ENCODE peak calls at places on chromosomes 6 and 20, in seven cellular contexts. Q, X, W, U, Y, J and P are unnamed samples.

GRCh38 chr20:35226775-35227681 is 538 bp downstream of the MMP24 start:
- DNase-seq in J (peak), U (peak), Y (peak), W (peak), Q (no peak), X (no peak), P (no peak)

GRCh38 chr20:8722277-8722928 is 346.5 kb upstream of the PLCB4 start:
- DNase-seq in U (peak), J (peak), Q (peak), Y (no peak), X (peak), W (peak), P (peak)

GRCh38 chr6:149897015-149897697 is 757 bp downstream of the RAET1E start:
- DNase-seq in Y (no peak), X (no peak), U (no peak), Q (peak), W (no peak), J (no peak), P (no peak)

GRCh38 chr6:3549314-3549940 is 92.6 kb upstream of the SLC22A23 start:
- DNase-seq in Y (peak), U (no peak), J (no peak), Q (no peak), X (no peak), W (no peak), P (no peak)

GRCh38 chr20:61281286-61281795 is 29.3 kb downstream of the CDH4 start:
- DNase-seq in X (no peak), Q (no peak), J (no peak), U (no peak), W (no peak), Y (no peak), P (no peak)

GRCh38 chr6:118882314-118882905 is 11.5 kb upstream of the ASF1A start:
- DNase-seq in Y (no peak), J (no peak), X (no peak), U (no peak), Q (no peak), W (no peak), P (no peak)

GRCh38 chr6:71043902-71044301 is 87.0 kb upstream of the B3GAT2 start:
- DNase-seq in W (no peak), J (no peak), U (no peak), Y (no peak), Q (no peak), X (no peak), P (no peak)

GRCh38 chr6:157196391-157196790 is 126.9 kb downstream of the TMEM242 start:
- DNase-seq in Y (no peak), U (no peak), X (no peak), Q (no peak), W (no peak), J (no peak), P (no peak)

GRCh38 chr6:53796451-53796780 is 1.6 kb downstream of the LRRC1 start:
- DNase-seq in X (no peak), Y (no peak), U (peak), Q (no peak), J (no peak), W (no peak), P (no peak)

GRCh38 chr6:722608-723007 is 29.7 kb upstream of the EXOC2 start:
- DNase-seq in X (no peak), Y (no peak), Q (no peak), U (no peak), W (no peak), J (no peak), P (no peak)

GRCh38 chr6:144497650-144498049 is 212.5 kb downstream of the UTRN start:
- DNase-seq in J (no peak), U (no peak), W (no peak), Y (no peak), X (no peak), Q (no peak), P (no peak)

GRCh38 chr20:5085380-5085779 is 34.4 kb downstream of the PCNA start:
- DNase-seq in Q (no peak), U (no peak), W (no peak), Y (no peak), X (no peak), J (no peak), P (no peak)

GRCh38 chr20:46317685-46318177 is 9.4 kb upstream of the CDH22 start:
- DNase-seq in Y (no peak), W (no peak), Q (no peak), U (no peak), J (no peak), X (no peak), P (no peak)

GRCh38 chr20:38043512-38044300 is 10.2 kb downstream of the RPRD1B start:
- DNase-seq in Y (no peak), Q (no peak), U (no peak), W (no peak), J (no peak), X (no peak), P (peak)

GRCh38 chr6:106324726-106325335 is 729 bp downstream of the ATG5 start:
- DNase-seq in Y (no peak), J (no peak), X (no peak), Q (no peak), W (no peak), U (no peak), P (no peak)

GRCh38 chr6:97195117-97195516 is 87.9 kb downstream of the MMS22L start:
- DNase-seq in W (no peak), Y (no peak), U (no peak), J (no peak), Q (no peak), X (no peak), P (no peak)

GRCh38 chr6:15148356-15149058 is 97.4 kb upstream of the JARID2 start:
- DNase-seq in Y (no peak), X (no peak), U (peak), W (no peak), Q (no peak), J (no peak), P (no peak)

GRCh38 chr6:116027821-116028220 is 32.9 kb downstream of the FRK start:
- DNase-seq in U (no peak), W (no peak), X (no peak), J (no peak), Q (no peak), Y (no peak), P (no peak)

GRCh38 chr20:50729925-50730764 is 1.2 kb upstream of the PARD6B start:
- DNase-seq in U (peak), W (peak), X (no peak), J (no peak), Y (no peak), Q (no peak), P (no peak)

GRCh38 chr6:29751480-29751879 is 28.2 kb downstream of the HLA-F start:
- DNase-seq in Y (no peak), Q (no peak), W (no peak), U (no peak), X (no peak), J (no peak), P (no peak)

GRCh38 chr6:103236923-103237322 is 1622.8 kb downstream of the HACE1 start:
- DNase-seq in Q (no peak), W (no peak), U (no peak), X (no peak), Y (no peak), J (no peak), P (no peak)

GRCh38 chr20:19932170-19932667 is 84.9 kb upstream of the NAA20 start:
- DNase-seq in X (no peak), J (no peak), U (no peak), Y (no peak), W (peak), Q (no peak), P (no peak)

GRCh38 chr20:42074944-42075343 is 456.8 kb upstream of the CHD6 start:
- DNase-seq in Y (no peak), X (no peak), Q (no peak), J (no peak), W (no peak), U (no peak), P (no peak)

GRCh38 chr20:434221-434620 is 26.1 kb downstream of the RBCK1 start:
- DNase-seq in W (no peak), J (no peak), Q (no peak), U (no peak), X (no peak), Y (no peak), P (no peak)

GRCh38 chr6:88983532-88983931 is 20.1 kb upstream of the RNGTT start:
- DNase-seq in Q (peak), X (no peak), U (no peak), J (peak), Y (peak), W (peak), P (no peak)

GRCh38 chr6:88985901-88986300 is 22.5 kb upstream of the RNGTT start:
- DNase-seq in Q (no peak), W (no peak), Y (no peak), J (no peak), U (peak), X (no peak), P (no peak)

GRCh38 chr6:88984152-88984551 is 20.7 kb upstream of the RNGTT start:
- DNase-seq in J (no peak), W (no peak), Y (no peak), Q (no peak), U (no peak), X (no peak), P (no peak)

GRCh38 chr6:88987922-88988321 is 24.5 kb upstream of the RNGTT start:
- DNase-seq in J (no peak), Q (no peak), Y (no peak), W (no peak), X (no peak), U (no peak), P (no peak)

GRCh38 chr6:88982720-88983119 is 19.3 kb upstream of the RNGTT start:
- DNase-seq in Y (no peak), W (peak), Q (peak), X (peak), J (peak), U (peak), P (peak)
- TF ChIP-seq SIN3A in Y (no peak), W (no peak), Q (no peak), X (no peak), J (no peak), U (no peak), P (no peak)

GRCh38 chr20:62664316-62664971 is 22.1 kb downstream of the SLCO4A1 start:
- DNase-seq in W (no peak), J (no peak), X (no peak), Y (no peak), Q (no peak), U (no peak), P (no peak)
- TF ChIP-seq POLR2AphosphoS5 in W (no peak), J (no peak), X (no peak), Y (no peak), Q (no peak), U (no peak), P (no peak)

GRCh38 chr6:38847497-38847896 is 132.4 kb downstream of the DNAH8 start:
- DNase-seq in W (no peak), Q (no peak), U (no peak), X (no peak), Y (no peak), J (no peak), P (no peak)

GRCh38 chr6:38846361-38846760 is 131.2 kb downstream of the DNAH8 start:
- DNase-seq in U (peak), J (no peak), Y (no peak), W (no peak), Q (no peak), X (no peak), P (no peak)

GRCh38 chr6:38845931-38846330 is 130.8 kb downstream of the DNAH8 start:
- DNase-seq in Q (no peak), U (no peak), Y (no peak), W (no peak), X (no peak), J (no peak), P (no peak)

GRCh38 chr6:38848760-38849159 is 133.6 kb downstream of the DNAH8 start:
- DNase-seq in Y (no peak), U (no peak), X (no peak), Q (no peak), J (no peak), W (no peak), P (no peak)

DNA sequence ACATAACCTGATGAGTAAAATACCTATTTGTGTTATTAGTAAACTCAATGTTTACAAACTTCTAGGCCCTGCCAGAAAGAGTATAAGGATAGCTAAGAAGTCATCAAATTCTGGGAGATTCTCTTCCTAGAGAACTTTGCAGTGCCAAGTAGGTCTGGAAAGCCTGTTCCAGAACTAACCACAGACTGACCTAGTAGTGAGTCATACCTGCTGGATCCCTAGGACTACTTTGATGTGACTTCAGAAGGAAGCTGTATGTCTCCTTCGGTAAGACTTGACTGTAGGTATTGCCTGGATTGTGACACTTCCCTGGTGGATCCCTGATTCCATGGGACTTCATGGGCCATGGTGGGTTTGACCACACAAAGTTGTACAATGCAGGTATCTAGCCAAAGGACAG is 131.7 kb downstream of the DNAH8 start:
- DNase-seq in J (no peak), X (no peak), U (no peak), Y (no peak), W (no peak), Q (peak), P (no peak)
- TF ChIP-seq SIN3A in J (no peak), X (no peak), U (no peak), Y (no peak), W (no peak), Q (no peak), P (no peak)

GRCh38 chr6:31400467-31401289 is 2.7 kb upstream of the MICA start:
- DNase-seq in J (peak), Y (peak), Q (peak), X (no peak), U (peak), W (no peak), P (no peak)

GRCh38 chr6:31403283-31403989 is at the start of gene MICA:
- DNase-seq in Y (peak), X (no peak), J (peak), W (peak), U (peak), Q (peak), P (no peak)

GRCh38 chr6:31402324-31403282 is 792 bp upstream of the MICA start:
- DNase-seq in X (no peak), Y (no peak), J (no peak), Q (no peak), W (no peak), U (no peak), P (no peak)

GRCh38 chr6:31399589-31400466 is 3.6 kb upstream of the MICA start:
- DNase-seq in X (no peak), W (peak), J (peak), U (peak), Y (peak), Q (peak), P (peak)

GRCh38 chr6:31401403-31401802 is 2.0 kb upstream of the MICA start:
- DNase-seq in W (no peak), Y (no peak), U (peak), Q (peak), X (no peak), J (no peak), P (no peak)
- TF ChIP-seq POLR2AphosphoS5 in W (no peak), Y (no peak), U (no peak), Q (no peak), X (no peak), J (no peak), P (no peak)

GRCh38 chr6:50851269-50851847 is 32.7 kb downstream of the TFAP2B start:
- DNase-seq in U (no peak), X (no peak), J (no peak), Y (no peak), Q (no peak), W (no peak), P (no peak)
- TF ChIP-seq SIN3A in U (no peak), X (no peak), J (no peak), Y (no peak), Q (no peak), W (no peak), P (no peak)

DNA sequence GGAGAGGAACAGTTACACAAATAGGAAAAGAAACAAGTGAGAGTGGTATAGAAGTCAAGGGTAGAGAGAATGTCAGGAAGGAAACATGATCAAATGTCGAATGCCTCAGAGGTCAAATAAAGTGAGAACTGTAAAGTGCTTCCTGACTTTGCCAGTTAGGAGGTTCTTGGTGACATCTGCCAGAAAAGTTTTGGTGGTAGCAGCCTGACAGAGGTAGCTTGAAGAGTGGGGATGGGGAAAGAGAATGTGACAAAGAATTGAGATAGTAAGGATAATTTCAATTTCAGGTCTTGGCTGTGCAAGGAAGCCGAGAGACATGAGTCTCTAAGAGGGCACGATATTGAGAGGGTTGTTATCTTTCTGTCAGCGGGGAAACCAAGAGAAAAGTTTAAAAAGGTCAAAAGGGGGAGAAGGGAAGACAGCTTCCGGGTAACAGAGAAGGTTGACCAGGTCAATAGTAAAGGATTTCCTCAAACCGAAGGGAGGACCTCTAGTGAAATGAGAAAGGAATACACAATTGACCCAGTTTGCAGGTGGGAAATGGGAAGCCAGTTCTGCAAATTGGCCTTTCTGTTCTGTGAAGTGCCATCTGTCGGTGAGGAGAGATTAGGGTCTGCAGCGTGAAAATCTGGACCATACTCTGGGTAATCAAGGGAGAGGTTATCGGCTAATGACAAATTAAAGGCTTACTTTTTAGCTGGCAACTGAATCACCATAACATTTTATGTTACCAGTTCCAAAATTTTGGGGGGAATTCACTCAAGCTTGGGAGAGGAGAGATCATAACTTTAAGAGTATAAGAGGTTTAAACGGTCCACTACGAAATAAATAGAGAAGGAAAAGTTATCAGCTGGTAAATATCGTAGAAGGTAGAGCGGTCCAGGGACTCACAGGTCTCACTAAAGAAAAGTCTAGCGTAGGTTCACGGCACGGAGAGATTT is 973 bp upstream of the BRD2 start:
- DNase-seq in J (peak), W (peak), X (no peak), U (peak), Y (peak), Q (peak), P (no peak)
- TF ChIP-seq POLR2AphosphoS5 in J (no peak), W (no peak), X (no peak), U (peak), Y (no peak), Q (peak), P (no peak)

GRCh38 chr6:51817832-51818231 is 269.6 kb downstream of the PKHD1 start:
- DNase-seq in J (no peak), Q (no peak), Y (no peak), W (peak), X (no peak), U (no peak), P (no peak)
- TF ChIP-seq SIN3A in J (no peak), Q (no peak), Y (no peak), W (no peak), X (no peak), U (no peak), P (no peak)

GRCh38 chr6:24802271-24803059 is 3.7 kb upstream of the ARMH2 start:
- DNase-seq in W (no peak), J (no peak), Y (no peak), X (no peak), U (peak), Q (no peak), P (no peak)
- TF ChIP-seq POLR2AphosphoS5 in W (no peak), J (no peak), Y (no peak), X (no peak), U (no peak), Q (no peak), P (no peak)

DNA sequence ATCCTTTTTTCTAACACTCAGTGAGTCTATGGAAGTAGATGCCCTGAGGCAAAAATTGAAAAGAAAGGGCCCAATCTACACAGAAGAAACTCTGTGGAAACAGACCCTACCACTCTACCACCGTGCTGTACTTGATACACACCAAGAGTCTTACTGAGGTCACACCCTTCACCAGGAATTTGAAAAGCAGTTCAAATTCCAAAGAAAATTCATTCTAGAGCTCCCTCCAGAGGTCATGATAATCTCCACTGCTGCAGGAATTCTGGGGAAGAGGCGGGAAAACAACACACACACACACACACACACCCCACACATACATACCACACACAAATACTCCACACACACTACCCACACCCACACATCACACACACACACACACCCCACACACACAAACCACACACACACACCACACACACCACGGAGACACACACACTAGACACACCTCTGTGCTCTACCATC is 336.8 kb downstream of the HDGFL1 start:
- DNase-seq in U (no peak), X (no peak), W (no peak), J (no peak), Q (no peak), Y (no peak), P (no peak)
- TF ChIP-seq SIN3A in U (no peak), X (no peak), W (no peak), J (no peak), Q (no peak), Y (no peak), P (no peak)